ENCODE peak calls at places on chromosomes 7 and 10, in eight cellular contexts. One of them, this sample, is unnamed.

GRCh38 chr7:24318326-24318725 is 34.3 kb downstream of the NPY start:
- DNase-seq in GM04503: no peak
- DNase-seq in epithelial cell of prostate: no peak
- DNase-seq in Ammon's horn: no peak
- DNase-seq in left ventricle myocardium superior: no peak
- DNase-seq in uterus: no peak
- DNase-seq in substantia nigra: no peak
- DNase-seq in ELR: no peak
- DNase-seq in this sample: no peak

GRCh38 chr7:80725181-80725611 is 86.8 kb downstream of the CD36 start:
- DNase-seq in left ventricle myocardium superior: no peak
- DNase-seq in GM04503: no peak
- DNase-seq in epithelial cell of prostate: no peak
- DNase-seq in uterus: no peak
- DNase-seq in substantia nigra: no peak
- DNase-seq in ELR: no peak
- DNase-seq in Ammon's horn: no peak
- DNase-seq in this sample: no peak

GRCh38 chr10:83908506-83908905 is 230.8 kb upstream of the GHITM start:
- DNase-seq in left ventricle myocardium superior: no peak
- DNase-seq in ELR: no peak
- DNase-seq in Ammon's horn: no peak
- DNase-seq in uterus: no peak
- DNase-seq in substantia nigra: no peak
- DNase-seq in epithelial cell of prostate: peak
- DNase-seq in GM04503: no peak
- DNase-seq in this sample: no peak

GRCh38 chr10:113225903-113226302 is 275.9 kb downstream of the TCF7L2 start:
- DNase-seq in epithelial cell of prostate: no peak
- DNase-seq in uterus: no peak
- DNase-seq in Ammon's horn: no peak
- DNase-seq in ELR: no peak
- DNase-seq in GM04503: no peak
- DNase-seq in left ventricle myocardium superior: no peak
- DNase-seq in substantia nigra: no peak
- DNase-seq in this sample: no peak

GRCh38 chr7:69840248-69840647 is 242.0 kb downstream of the AUTS2 start:
- DNase-seq in ELR: no peak
- DNase-seq in epithelial cell of prostate: no peak
- DNase-seq in Ammon's horn: no peak
- DNase-seq in substantia nigra: no peak
- DNase-seq in GM04503: no peak
- DNase-seq in uterus: no peak
- DNase-seq in left ventricle myocardium superior: no peak
- DNase-seq in this sample: no peak

GRCh38 chr10:88152720-88153119 is 289.3 kb downstream of the PTEN start:
- DNase-seq in epithelial cell of prostate: peak
- DNase-seq in GM04503: peak
- DNase-seq in substantia nigra: no peak
- DNase-seq in left ventricle myocardium superior: no peak
- DNase-seq in uterus: no peak
- DNase-seq in Ammon's horn: no peak
- DNase-seq in ELR: peak
- DNase-seq in this sample: no peak

GRCh38 chr10:132420469-132421376 is 23.7 kb downstream of the PWWP2B start:
- DNase-seq in GM04503: no peak
- DNase-seq in Ammon's horn: no peak
- DNase-seq in ELR: no peak
- DNase-seq in left ventricle myocardium superior: peak
- DNase-seq in substantia nigra: no peak
- DNase-seq in epithelial cell of prostate: no peak
- DNase-seq in uterus: no peak
- DNase-seq in this sample: no peak

GRCh38 chr7:38335123-38335489 is 61.7 kb upstream of the TARP start:
- DNase-seq in uterus: no peak
- DNase-seq in Ammon's horn: peak
- DNase-seq in left ventricle myocardium superior: no peak
- DNase-seq in epithelial cell of prostate: no peak
- DNase-seq in substantia nigra: no peak
- DNase-seq in ELR: no peak
- DNase-seq in GM04503: no peak
- DNase-seq in this sample: no peak

GRCh38 chr7:18565337-18565736 is 69.8 kb downstream of the HDAC9 start:
- DNase-seq in GM04503: no peak
- DNase-seq in ELR: no peak
- DNase-seq in Ammon's horn: no peak
- DNase-seq in epithelial cell of prostate: no peak
- DNase-seq in left ventricle myocardium superior: no peak
- DNase-seq in uterus: no peak
- DNase-seq in substantia nigra: no peak
- DNase-seq in this sample: no peak

GRCh38 chr7:98049034-98049433 is 57.6 kb upstream of the LMTK2 start:
- DNase-seq in ELR: no peak
- DNase-seq in GM04503: no peak
- DNase-seq in uterus: no peak
- DNase-seq in epithelial cell of prostate: peak
- DNase-seq in Ammon's horn: no peak
- DNase-seq in left ventricle myocardium superior: no peak
- DNase-seq in substantia nigra: no peak
- DNase-seq in this sample: no peak

GRCh38 chr10:105952153-105952552 is 1212.4 kb downstream of the SORCS1 start:
- DNase-seq in Ammon's horn: peak
- DNase-seq in GM04503: peak
- DNase-seq in epithelial cell of prostate: peak
- DNase-seq in left ventricle myocardium superior: peak
- DNase-seq in uterus: no peak
- DNase-seq in substantia nigra: no peak
- DNase-seq in ELR: peak
- DNase-seq in this sample: no peak

GRCh38 chr7:63900394-63901203 is 98.0 kb upstream of the ZNF722 start:
- DNase-seq in Ammon's horn: peak
- DNase-seq in substantia nigra: peak
- DNase-seq in uterus: peak
- DNase-seq in ELR: no peak
- DNase-seq in left ventricle myocardium superior: peak
- DNase-seq in GM04503: no peak
- DNase-seq in epithelial cell of prostate: peak
- DNase-seq in this sample: peak

This sample was measured in right cardiac atrium.